ENCODE peak calls at places on chromosomes 6 and 20, in six cellular contexts. One of them, this sample, is unnamed.

GRCh38 chr6:33507261-33507660 is 52.9 kb downstream of the ZBTB9 start:
- DNase-seq in A549: no peak
- DNase-seq in NCI-H1092: no peak
- DNase-seq in germinal center: no peak
- DNase-seq in NCI-H1436: no peak
- DNase-seq in right cardiac atrium: no peak
- DNase-seq in this sample: no peak

GRCh38 chr6:124870611-124871201 is 91.5 kb upstream of the RNF217 start:
- DNase-seq in A549: no peak
- DNase-seq in NCI-H1092: no peak
- DNase-seq in germinal center: no peak
- DNase-seq in NCI-H1436: no peak
- DNase-seq in right cardiac atrium: no peak
- DNase-seq in this sample: no peak

GRCh38 chr20:32772046-32772445 is 9.9 kb downstream of the DNMT3B start:
- DNase-seq in A549: no peak
- DNase-seq in NCI-H1092: no peak
- DNase-seq in germinal center: no peak
- DNase-seq in NCI-H1436: no peak
- DNase-seq in right cardiac atrium: no peak
- DNase-seq in this sample: no peak

GRCh38 chr6:89443658-89444057 is 10.7 kb downstream of the ANKRD6 start:
- DNase-seq in A549: no peak
- DNase-seq in NCI-H1092: no peak
- DNase-seq in germinal center: no peak
- DNase-seq in NCI-H1436: no peak
- DNase-seq in right cardiac atrium: no peak
- DNase-seq in this sample: no peak

GRCh38 chr20:51481311-51481997 is 61.1 kb downstream of the NFATC2 start:
- DNase-seq in A549: no peak
- DNase-seq in NCI-H1092: no peak
- DNase-seq in germinal center: peak; percentile 47
- DNase-seq in NCI-H1436: no peak
- DNase-seq in right cardiac atrium: no peak
- DNase-seq in this sample: no peak

GRCh38 chr6:94344866-94345265 is 925.5 kb upstream of the EPHA7 start:
- DNase-seq in A549: no peak
- DNase-seq in NCI-H1092: no peak
- DNase-seq in germinal center: no peak
- DNase-seq in NCI-H1436: no peak
- DNase-seq in right cardiac atrium: no peak
- DNase-seq in this sample: no peak

GRCh38 chr6:170111816-170112582 is 178.9 kb downstream of the DLL1 start:
- DNase-seq in A549: no peak
- DNase-seq in NCI-H1092: no peak
- DNase-seq in germinal center: no peak
- DNase-seq in NCI-H1436: no peak
- DNase-seq in right cardiac atrium: no peak
- DNase-seq in this sample: no peak

GRCh38 chr6:57040011-57040410 is 6.5 kb upstream of the KIAA1586 start:
- DNase-seq in A549: peak; percentile 5
- DNase-seq in NCI-H1092: no peak
- DNase-seq in germinal center: no peak
- DNase-seq in NCI-H1436: no peak
- DNase-seq in right cardiac atrium: no peak
- DNase-seq in this sample: no peak

GRCh38 chr6:84926756-84927155 is 162.4 kb upstream of the TBX18 start:
- DNase-seq in A549: peak; percentile 3
- DNase-seq in NCI-H1092: no peak
- DNase-seq in germinal center: no peak
- DNase-seq in NCI-H1436: no peak
- DNase-seq in right cardiac atrium: no peak
- DNase-seq in this sample: no peak

GRCh38 chr6:85551264-85551663 is 42.4 kb downstream of the SNX14 start:
- DNase-seq in A549: no peak
- DNase-seq in NCI-H1092: no peak
- DNase-seq in germinal center: no peak
- DNase-seq in NCI-H1436: no peak
- DNase-seq in right cardiac atrium: no peak
- DNase-seq in this sample: no peak

GRCh38 chr6:32867022-32867477 is 13.1 kb downstream of the PSMB9 start:
- DNase-seq in A549: no peak
- DNase-seq in NCI-H1092: no peak
- DNase-seq in germinal center: peak; percentile 53
- DNase-seq in NCI-H1436: no peak
- DNase-seq in right cardiac atrium: no peak
- DNase-seq in this sample: no peak

GRCh38 chr20:48807586-48808381 is 20.0 kb downstream of the PREX1 start:
- DNase-seq in A549: no peak
- DNase-seq in NCI-H1092: no peak
- DNase-seq in germinal center: no peak
- DNase-seq in NCI-H1436: no peak
- DNase-seq in right cardiac atrium: peak; percentile 76
- DNase-seq in this sample: no peak

GRCh38 chr6:41451039-41451438 is 95.1 kb upstream of the FOXP4 start:
- DNase-seq in A549: no peak
- DNase-seq in NCI-H1092: no peak
- DNase-seq in germinal center: no peak
- DNase-seq in NCI-H1436: no peak
- DNase-seq in right cardiac atrium: no peak
- DNase-seq in this sample: no peak

GRCh38 chr20:9439806-9440205 is 74.6 kb upstream of the LAMP5 start:
- DNase-seq in A549: no peak
- DNase-seq in NCI-H1092: no peak
- DNase-seq in germinal center: no peak
- DNase-seq in NCI-H1436: no peak
- DNase-seq in right cardiac atrium: no peak
- DNase-seq in this sample: no peak

GRCh38 chr20:49890651-49891361 is 24.5 kb downstream of the SPATA2 start:
- DNase-seq in A549: no peak
- DNase-seq in NCI-H1092: no peak
- DNase-seq in germinal center: no peak
- DNase-seq in NCI-H1436: no peak
- DNase-seq in right cardiac atrium: no peak
- DNase-seq in this sample: no peak

GRCh38 chr20:3732327-3733118 is at the start of gene HSPA12B:
- DNase-seq in A549: no peak
- DNase-seq in NCI-H1092: no peak
- DNase-seq in germinal center: no peak
- DNase-seq in NCI-H1436: no peak
- DNase-seq in right cardiac atrium: no peak
- DNase-seq in this sample: no peak

This sample was measured in MG63.